ENCODE peak calls at places on chromosomes 12 and 14, in ten cellular contexts. O is fibroblast of mammary gland; K is GM12865; Y is astrocyte of the spinal cord; B is C1 segment of cervical spinal cord; T is glutamatergic neuron; C is pons; Z is activated naive CD8-positive, alpha-beta T cell treated with anti-CD3 and anti-CD28 coated beads, Interleukin-2, amount 50 U/mL, for 16 hours; I is H7; U is activated gamma-delta T cell treated with Interleukin-2 at 50 U/mL for 16 hours. J is an unnamed sample.

GRCh38 chr12:10154145-10154496 is 17.8 kb downstream of the OLR1 start:
- DNase-seq in O (no peak), C (no peak), I (no peak), K (no peak), U (no peak), T (no peak), B (peak; percentile 45), Z (no peak), Y (no peak), J (no peak)

GRCh38 chr12:59040043-59040442 is 119.7 kb upstream of the LRIG3 start:
- DNase-seq in Y (no peak), K (no peak), T (no peak), C (no peak), Z (no peak), I (no peak), U (no peak), B (no peak), O (no peak), J (no peak)

GRCh38 chr14:56118611-56119181 is 485 bp downstream of the PELI2 start:
- DNase-seq in O (no peak), K (no peak), U (peak; percentile 19), B (no peak), T (no peak), Y (no peak), I (peak; percentile 67), Z (no peak), C (no peak), J (no peak)

GRCh38 chr14:103121846-103122577 is 1.2 kb upstream of the TNFAIP2 start:
- DNase-seq in T (peak; percentile 77), I (peak; percentile 89), K (peak; percentile 54), O (peak; percentile 90), Z (no peak), B (no peak), Y (peak; percentile 54), C (no peak), U (no peak), J (peak; percentile 93)

GRCh38 chr14:34368971-34369665 is 92.9 kb downstream of the SPTSSA start:
- DNase-seq in C (no peak), B (no peak), U (no peak), I (no peak), K (no peak), T (no peak), Z (no peak), Y (no peak), O (no peak), J (no peak)

GRCh38 chr14:85921241-85921640 is 391.3 kb downstream of the FLRT2 start:
- DNase-seq in B (no peak), U (no peak), C (peak; percentile 89), T (no peak), Z (no peak), K (no peak), Y (no peak), I (no peak), O (no peak), J (no peak)

GRCh38 chr12:108117163-108117849 is 11.8 kb upstream of the WSCD2 start:
- DNase-seq in K (peak; percentile 18), B (no peak), Y (no peak), U (no peak), I (no peak), T (no peak), Z (no peak), O (no peak), C (no peak), J (no peak)

GRCh38 chr12:5123921-5124320 is 80.2 kb downstream of the KCNA5 start:
- DNase-seq in B (no peak), O (no peak), I (no peak), C (no peak), K (no peak), U (no peak), T (no peak), Y (peak; percentile 63), Z (no peak), J (no peak)

GRCh38 chr12:78641837-78642423 is 222.6 kb upstream of the SYT1 start:
- DNase-seq in Y (no peak), T (no peak), K (no peak), I (no peak), B (no peak), C (no peak), Z (no peak), U (no peak), O (peak; percentile 20), J (no peak)

GRCh38 chr12:52710744-52711143 is 7.4 kb upstream of the KRT77 start:
- DNase-seq in U (no peak), B (no peak), O (no peak), K (no peak), I (no peak), Y (no peak), C (no peak), Z (no peak), T (no peak), J (no peak)